ENCODE peak calls at places on chromosomes 1 and 21, in seven cellular contexts. L is spleen, I is heart left ventricle, W is fibroblast of lung, D is fibroblast of mammary gland, H is mammary epithelial cell, E is cardiac muscle cell. S is an unnamed sample.

GRCh38 chr1:226420860-226421259 is 13.0 kb upstream of the PARP1 start:
- DNase-seq in L (no peak), I (no peak), W (no peak), D (no peak), H (no peak), E (no peak), S (no peak)

GRCh38 chr1:16111771-16112557 is 38.5 kb upstream of the FAM131C start:
- DNase-seq in L (peak), I (peak), W (peak), D (peak), H (no peak), E (peak), S (peak)

GRCh38 chr1:230422221-230422981 is 3.7 kb downstream of the PGBD5 start:
- DNase-seq in L (no peak), I (no peak), W (no peak), D (no peak), H (no peak), E (no peak), S (no peak)

GRCh38 chr1:209375681-209376360 is 207.7 kb upstream of the CAMK1G start:
- DNase-seq in L (no peak), I (no peak), W (peak), D (peak), H (peak), E (peak), S (no peak)

GRCh38 chr1:62652387-62652786 is 35.8 kb downstream of the DOCK7 start:
- DNase-seq in L (no peak), I (no peak), W (no peak), D (no peak), H (no peak), E (no peak), S (no peak)

GRCh38 chr21:18142639-18143038 is 102.0 kb upstream of the CHODL start:
- DNase-seq in L (no peak), I (no peak), W (no peak), D (no peak), H (no peak), E (no peak), S (no peak)

GRCh38 chr1:2535455-2535854 is 5.4 kb upstream of the HES5 start:
- DNase-seq in L (no peak), I (no peak), W (no peak), D (no peak), H (no peak), E (no peak), S (no peak)

GRCh38 chr1:247007511-247008405 is at the start of gene ZNF695:
- DNase-seq in L (peak), I (peak), W (peak), D (peak), H (peak), E (peak), S (peak)

GRCh38 chr1:201374376-201374775 is 3.1 kb downstream of the TNNT2 start:
- DNase-seq in L (no peak), I (no peak), W (no peak), D (no peak), H (no peak), E (no peak), S (no peak)

GRCh38 chr1:2001773-2002411 is 1.7 kb downstream of the CFAP74 start:
- DNase-seq in L (no peak), I (no peak), W (no peak), D (no peak), H (no peak), E (no peak), S (no peak)

GRCh38 chr1:1337793-1338147 is 6.7 kb downstream of the TAS1R3 start:
- DNase-seq in L (no peak), I (no peak), W (no peak), D (no peak), H (no peak), E (no peak), S (no peak)

GRCh38 chr21:38330671-38331070 is 73.9 kb downstream of the KCNJ15 start:
- DNase-seq in L (no peak), I (no peak), W (no peak), D (peak), H (no peak), E (no peak), S (no peak)

GRCh38 chr1:202952818-202953217 is 5.3 kb downstream of the ADIPOR1 start:
- DNase-seq in L (no peak), I (peak), W (peak), D (peak), H (peak), E (peak), S (peak)

GRCh38 chr1:54883349-54884102 is 3.5 kb downstream of the DHCR24 start:
- DNase-seq in L (no peak), I (no peak), W (no peak), D (no peak), H (peak), E (peak), S (no peak)

GRCh38 chr21:24367936-24368335 is 1239.3 kb downstream of the MRPL39 start:
- DNase-seq in L (no peak), I (no peak), W (peak), D (no peak), H (no peak), E (no peak), S (no peak)

GRCh38 chr1:116875391-116875790 is 34.3 kb upstream of the PTGFRN start:
- DNase-seq in L (no peak), I (no peak), W (no peak), D (no peak), H (no peak), E (no peak), S (no peak)

GRCh38 chr1:50620680-50621329 is 197.6 kb upstream of the DMRTA2 start:
- DNase-seq in L (no peak), I (no peak), W (peak), D (peak), H (peak), E (peak), S (no peak)

GRCh38 chr1:2412773-2413494 is 570 bp upstream of the PEX10 start:
- DNase-seq in L (peak), I (no peak), W (peak), D (peak), H (no peak), E (peak), S (no peak)

GRCh38 chr1:90753556-90753955 is 36.5 kb upstream of the BARHL2 start:
- DNase-seq in L (no peak), I (no peak), W (no peak), D (no peak), H (no peak), E (no peak), S (no peak)

GRCh38 chr1:190373705-190374336 is 103.8 kb downstream of the BRINP3 start:
- DNase-seq in L (no peak), I (no peak), W (peak), D (no peak), H (peak), E (peak), S (no peak)

GRCh38 chr1:174995916-174996315 is 3.8 kb upstream of the CACYBP start:
- DNase-seq in L (no peak), I (no peak), W (peak), D (peak), H (no peak), E (no peak), S (no peak)

GRCh38 chr1:166836733-166837132 is 2.5 kb upstream of the POGK start:
- DNase-seq in L (no peak), I (no peak), W (peak), D (no peak), H (peak), E (no peak), S (peak)

GRCh38 chr1:201508809-201509208 is 1.9 kb upstream of the CSRP1 start:
- DNase-seq in L (no peak), I (no peak), W (peak), D (no peak), H (no peak), E (no peak), S (no peak)

GRCh38 chr1:19704247-19705113 is 39.8 kb downstream of the HTR6 start:
- DNase-seq in L (peak), I (peak), W (peak), D (peak), H (peak), E (peak), S (peak)

GRCh38 chr21:15759469-15759868 is 29.7 kb downstream of the USP25 start:
- DNase-seq in L (no peak), I (no peak), W (no peak), D (no peak), H (no peak), E (no peak), S (no peak)

GRCh38 chr1:28278763-28279162 is 19.4 kb downstream of the SESN2 start:
- DNase-seq in L (no peak), I (no peak), W (no peak), D (no peak), H (no peak), E (no peak), S (no peak)

GRCh38 chr1:236451796-236452373 is 57.8 kb downstream of the EDARADD start:
- DNase-seq in L (no peak), I (no peak), W (no peak), D (peak), H (peak), E (peak), S (peak)

GRCh38 chr1:154726903-154727302 is 118.9 kb upstream of the ADAR start:
- DNase-seq in L (no peak), I (no peak), W (peak), D (no peak), H (no peak), E (no peak), S (no peak)

GRCh38 chr1:115466433-115466832 is 128.4 kb upstream of the NGF start:
- DNase-seq in L (no peak), I (no peak), W (no peak), D (no peak), H (no peak), E (peak), S (no peak)

GRCh38 chr1:216627252-216627651 is 96.0 kb downstream of the ESRRG start:
- DNase-seq in L (no peak), I (no peak), W (no peak), D (no peak), H (no peak), E (no peak), S (no peak)

GRCh38 chr21:33434770-33435360 is 31.7 kb downstream of the IFNGR2 start:
- DNase-seq in L (no peak), I (no peak), W (peak), D (peak), H (peak), E (peak), S (peak)

GRCh38 chr1:228457396-228458176 is 29.6 kb upstream of the RNF187 start:
- DNase-seq in L (peak), I (peak), W (peak), D (peak), H (peak), E (peak), S (peak)

GRCh38 chr21:38310619-38311018 is 53.8 kb downstream of the KCNJ15 start:
- DNase-seq in L (no peak), I (no peak), W (peak), D (peak), H (peak), E (peak), S (no peak)

DNA sequence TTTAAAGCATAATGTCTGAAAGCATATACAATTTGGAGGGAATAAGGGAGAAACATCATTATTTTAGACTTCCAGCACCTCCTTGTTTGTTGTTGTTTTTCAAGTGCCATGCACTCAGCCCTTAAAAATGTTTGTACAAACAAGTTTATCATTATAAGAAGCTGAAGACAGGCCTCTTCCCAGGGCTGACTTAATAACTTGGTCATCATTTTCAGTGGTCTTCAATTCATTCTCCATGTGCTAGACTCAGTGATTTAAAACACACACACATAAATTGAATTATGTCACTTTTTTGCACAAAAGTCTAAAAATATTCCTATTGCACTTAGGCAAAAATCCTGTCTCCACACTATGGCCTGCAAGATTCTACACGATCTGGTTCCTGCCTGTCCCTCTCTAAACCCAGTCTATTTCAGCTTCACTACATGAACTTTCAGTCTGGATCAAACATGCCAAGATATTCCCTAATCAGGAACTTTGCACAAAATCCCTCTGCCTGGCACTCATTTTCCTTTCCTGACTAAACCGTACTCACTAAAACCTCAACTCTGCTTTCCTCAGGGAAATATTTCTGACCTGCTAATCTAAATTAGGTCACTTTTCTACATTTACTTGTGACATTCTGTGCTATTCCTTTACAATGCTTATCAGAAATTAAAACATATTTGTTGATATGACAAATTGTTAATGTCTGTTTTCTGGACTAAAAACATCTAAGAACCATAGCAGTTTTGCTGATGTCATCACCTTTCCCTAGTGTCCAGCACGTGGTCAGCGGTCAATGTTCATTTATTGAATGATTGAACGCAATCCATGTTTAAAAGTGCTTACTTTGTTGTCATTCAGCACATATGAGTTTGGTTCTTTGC is 14.8 kb upstream of the GBP5 start:
- DNase-seq in L (no peak), I (no peak), W (no peak), D (no peak), H (no peak), E (no peak), S (no peak)
- H3K4me3 ChIP-seq in L (peak), I (no peak), W (no peak), D (no peak), H (no peak), E (no peak), S (no peak)

DNA sequence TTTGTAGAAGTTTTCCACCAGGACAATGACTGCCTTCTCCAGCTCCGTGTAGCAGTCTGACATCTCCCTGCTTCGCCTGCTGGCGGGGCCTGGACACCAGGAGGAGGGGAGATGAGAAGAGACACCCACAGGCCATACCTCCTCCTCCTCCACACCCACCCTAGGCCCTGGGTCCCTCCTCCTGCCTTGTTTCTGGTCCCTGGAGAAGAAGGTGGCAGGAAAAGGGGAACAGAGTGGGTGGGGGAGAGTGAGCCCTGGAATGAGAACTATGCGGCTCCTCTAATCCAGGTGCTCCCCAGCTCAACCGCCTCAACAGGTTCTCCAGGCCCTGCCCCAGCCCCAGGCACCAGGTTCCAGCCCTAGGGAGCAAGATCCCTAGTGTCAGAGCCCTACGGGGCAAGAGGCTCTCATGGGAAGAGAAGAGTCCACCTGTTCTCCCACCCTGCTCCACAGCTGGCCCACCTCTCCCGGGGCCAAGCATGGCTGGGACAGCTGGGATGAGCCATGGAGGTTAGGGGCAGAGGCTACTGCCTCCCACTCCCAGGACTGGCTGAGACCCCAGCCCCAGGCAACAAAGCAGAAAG is 4.8 kb downstream of the S100A16 start:
- DNase-seq in L (peak), I (no peak), W (no peak), D (no peak), H (peak), E (no peak), S (no peak)
- H3K4me3 ChIP-seq in L (peak), I (peak), W (peak), D (peak), H (peak), E (no peak), S (peak)

GRCh38 chr1:157470276-157470675 is 82.0 kb downstream of the FCRL5 start:
- DNase-seq in L (no peak), I (no peak), W (no peak), D (no peak), H (no peak), E (no peak), S (no peak)
- H3K4me3 ChIP-seq in L (no peak), I (no peak), W (no peak), D (no peak), H (no peak), E (no peak), S (no peak)

DNA sequence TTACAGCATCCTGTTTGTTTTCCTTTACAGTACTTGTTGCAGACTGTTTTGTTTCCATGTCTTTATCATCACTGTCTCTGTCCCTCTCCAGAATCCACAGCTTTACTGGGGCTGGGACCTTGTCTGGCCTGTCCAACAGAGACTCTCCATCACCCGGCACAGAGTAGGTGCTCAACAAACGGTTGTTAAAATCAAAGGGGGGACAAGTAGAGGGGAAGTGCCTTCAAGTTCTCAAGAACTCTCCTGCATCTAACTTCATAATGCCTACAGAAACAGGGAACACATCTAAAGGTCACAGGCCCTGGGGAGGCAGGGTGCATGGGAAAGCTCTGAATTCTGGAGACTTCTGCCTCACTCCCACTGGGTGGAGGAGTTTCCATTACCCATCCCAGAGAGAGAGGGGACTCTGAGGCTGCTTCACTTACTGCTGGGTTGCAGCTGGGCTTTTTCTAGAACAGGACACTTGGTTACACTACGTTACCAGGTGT is 2.3 kb upstream of the ECE1 start:
- DNase-seq in L (no peak), I (no peak), W (no peak), D (no peak), H (no peak), E (no peak), S (no peak)
- H3K4me3 ChIP-seq in L (peak), I (no peak), W (no peak), D (no peak), H (no peak), E (no peak), S (no peak)

DNA sequence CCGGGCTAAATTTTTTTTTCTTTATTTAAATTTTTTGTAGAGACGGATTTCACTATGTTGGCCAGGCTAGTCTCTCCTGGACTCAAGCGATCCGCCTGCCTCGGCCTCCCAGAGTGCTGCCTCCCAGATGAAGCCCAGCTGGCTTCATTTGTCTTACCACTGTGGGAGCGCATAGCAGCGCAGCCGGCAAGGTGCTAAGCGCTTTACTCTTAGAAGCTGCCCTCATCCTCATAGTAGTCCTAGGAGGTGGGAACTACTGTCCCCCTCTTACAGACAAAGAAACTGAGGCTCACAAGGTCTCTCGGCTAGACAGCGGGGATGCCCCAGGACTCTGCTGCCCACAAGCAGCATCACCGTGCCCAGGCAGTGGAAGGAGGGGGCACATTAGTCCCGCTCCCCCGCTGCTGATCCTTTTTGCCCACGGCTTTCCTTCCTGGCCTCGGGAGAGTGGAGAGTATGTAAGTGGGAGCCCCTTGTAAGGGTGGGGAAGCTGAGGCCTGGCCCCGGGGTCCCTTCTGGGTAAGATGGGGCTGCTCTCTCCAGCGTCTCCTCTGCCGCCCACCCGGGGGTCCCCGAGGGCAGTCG is 726 bp downstream of the TMEM54 start:
- DNase-seq in L (peak), I (no peak), W (no peak), D (no peak), H (no peak), E (peak), S (no peak)
- H3K4me3 ChIP-seq in L (peak), I (peak), W (peak), D (peak), H (peak), E (peak), S (peak)

GRCh38 chr1:233293556-233294446 is 1.7 kb downstream of the PCNX2 start:
- DNase-seq in L (no peak), I (no peak), W (peak), D (no peak), H (peak), E (no peak), S (no peak)
- H3K4me3 ChIP-seq in L (no peak), I (no peak), W (no peak), D (no peak), H (peak), E (no peak), S (no peak)

DNA sequence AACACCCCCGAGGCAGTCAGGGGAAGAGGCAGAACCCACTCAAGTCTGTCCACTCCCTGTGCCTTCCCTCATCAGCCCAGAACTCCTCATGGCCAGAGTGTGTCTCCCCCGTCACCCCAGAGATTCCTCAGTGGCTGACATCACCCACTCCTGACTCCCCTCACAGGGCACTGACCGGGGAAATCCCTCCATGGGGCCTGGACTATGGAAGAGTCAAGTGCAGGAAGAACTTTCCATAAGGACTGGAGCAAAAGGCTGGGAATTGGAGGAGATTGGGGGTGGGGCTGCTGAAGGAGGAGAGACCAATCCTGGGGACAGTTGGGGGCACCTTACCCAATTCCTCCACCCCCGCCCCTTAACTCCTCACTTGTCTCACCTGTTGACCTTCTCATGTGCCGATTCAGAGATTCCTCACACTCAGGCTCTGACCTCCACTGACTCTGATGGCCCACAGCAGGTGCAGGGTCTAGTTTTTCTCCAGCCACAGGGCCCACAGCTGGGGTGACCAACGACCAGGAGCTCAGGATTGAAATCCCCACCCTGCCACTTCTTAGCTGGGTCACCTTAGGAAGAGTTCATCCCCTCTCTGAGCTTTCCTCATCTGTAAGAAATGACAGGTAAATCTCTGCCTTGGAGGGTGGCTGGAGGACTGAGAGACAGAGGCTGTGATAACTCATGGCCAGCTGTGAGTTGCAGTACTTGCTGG is 481 bp upstream of the EXTL1 start:
- DNase-seq in L (no peak), I (peak), W (peak), D (no peak), H (no peak), E (no peak), S (no peak)
- H3K4me3 ChIP-seq in L (peak), I (no peak), W (no peak), D (no peak), H (no peak), E (no peak), S (no peak)